ENCODE peak calls at places on chromosomes 3 and 15, in seven cellular contexts. G is OCI-M1, U is dorsolateral prefrontal cortex, D is LHCN-M2, P is globus pallidus, H is germinal center, Z is HCEC 1CT. L is an unnamed sample.

GRCh38 chr15:75029378-75030022 is 6.1 kb downstream of the PPCDC start:
- DNase-seq in G (peak; percentile 92), U (peak; percentile 90), D (peak; percentile 68), P (peak; percentile 83), H (peak; percentile 82), Z (peak; percentile 80), L (peak; percentile 87)

GRCh38 chr15:39406485-39406884 is 174.4 kb upstream of the THBS1 start:
- DNase-seq in G (no peak), U (no peak), D (no peak), P (no peak), H (no peak), Z (no peak), L (no peak)

GRCh38 chr3:58074126-58074715 is 66.0 kb downstream of the FLNB start:
- DNase-seq in G (peak; percentile 87), U (no peak), D (no peak), P (no peak), H (peak; percentile 52), Z (no peak), L (no peak)

GRCh38 chr3:27507515-27508266 is 23.5 kb upstream of the SLC4A7 start:
- DNase-seq in G (no peak), U (no peak), D (no peak), P (no peak), H (no peak), Z (peak; percentile 26), L (no peak)

GRCh38 chr3:35654471-35654870 is 15.1 kb downstream of the ARPP21 start:
- DNase-seq in G (peak; percentile 72), U (no peak), D (no peak), P (no peak), H (no peak), Z (no peak), L (no peak)

GRCh38 chr15:72685925-72686794 is at the start of the genes BBS4 and HIGD2B:
- DNase-seq in G (no peak), U (peak; percentile 75), D (peak; percentile 87), P (peak; percentile 80), H (peak; percentile 79), Z (peak; percentile 83), L (peak; percentile 83)

GRCh38 chr3:3851621-3852323 is 52.5 kb downstream of the LRRN1 start:
- DNase-seq in G (peak; percentile 46), U (no peak), D (no peak), P (no peak), H (no peak), Z (no peak), L (no peak)

GRCh38 chr3:149536429-149536828 is 61.9 kb downstream of the TM4SF4 start:
- DNase-seq in G (no peak), U (no peak), D (peak; percentile 51), P (no peak), H (no peak), Z (peak; percentile 27), L (no peak)

L was measured in fibroblast of mammary gland.